ENCODE peak calls at places on chromosomes 4 and X, in four cellular contexts. K, G, D and O are unnamed samples.

GRCh38 chr4:155964016-155964891 is 10.6 kb upstream of the CTSO start:
- DNase-seq in D (no peak), K (no peak), G (no peak), O (no peak)

GRCh38 chrX:15745179-15745578 is 7.1 kb downstream of the CA5B start:
- DNase-seq in K (no peak), G (no peak), D (peak), O (no peak)

GRCh38 chrX:111006119-111006518 is 89.9 kb upstream of the PAK3 start:
- DNase-seq in D (no peak), G (no peak), K (no peak), O (no peak)

GRCh38 chr4:138310991-138311390 is 68.8 kb upstream of the SLC7A11 start:
- DNase-seq in K (no peak), G (no peak), D (no peak), O (no peak)

GRCh38 chrX:45806410-45807121 is 605.9 kb upstream of the DIPK2B start:
- DNase-seq in G (no peak), K (peak), D (no peak), O (no peak)

GRCh38 chr4:188534917-188535316 is 395.7 kb downstream of the TRIML1 start:
- DNase-seq in G (no peak), K (no peak), D (peak), O (no peak)

GRCh38 chrX:75155830-75156525 is at the start of gene ABCB7:
- DNase-seq in G (peak), D (peak), K (peak), O (peak)

GRCh38 chrX:40938418-40938817 is 146.8 kb upstream of the USP9X start:
- DNase-seq in D (no peak), K (no peak), G (no peak), O (no peak)

GRCh38 chrX:101450951-101451350 is 34.3 kb upstream of the ARMCX4 start:
- DNase-seq in K (no peak), D (no peak), G (no peak), O (no peak)

GRCh38 chr4:144715230-144715629 is 69.3 kb downstream of the HHIP start:
- DNase-seq in D (no peak), K (peak), G (no peak), O (no peak)

GRCh38 chr4:5460106-5460801 is 248.1 kb downstream of the EVC2 start:
- DNase-seq in D (peak), K (no peak), G (peak), O (peak)

GRCh38 chrX:54280466-54280865 is 77.4 kb downstream of the WNK3 start:
- DNase-seq in D (no peak), G (no peak), K (no peak), O (no peak)

GRCh38 chrX:119696251-119696890 is 3.4 kb upstream of the SEPTIN6 start:
- DNase-seq in G (no peak), D (no peak), K (no peak), O (no peak)

GRCh38 chrX:10548681-10549080 is 71.7 kb downstream of the MID1 start:
- DNase-seq in K (no peak), D (no peak), G (no peak), O (no peak)

GRCh38 chr4:55397024-55397520 is 1.3 kb downstream of the TMEM165 start:
- DNase-seq in G (no peak), K (no peak), D (no peak), O (no peak)

GRCh38 chr4:80183196-80184052 is 13.9 kb upstream of the PRDM8 start:
- DNase-seq in D (no peak), K (no peak), G (no peak), O (no peak)

GRCh38 chr4:85474818-85475630 is at the start of gene ARHGAP24:
- DNase-seq in G (peak), K (peak), D (peak), O (peak)

GRCh38 chrX:77440310-77440709 is 6.9 kb upstream of the FGF16 start:
- DNase-seq in G (no peak), K (no peak), D (no peak), O (no peak)

GRCh38 chr4:161931089-161931488 is 232.7 kb downstream of the FSTL5 start:
- DNase-seq in K (no peak), G (no peak), D (no peak), O (no peak)

GRCh38 chrX:149962859-149963757 is 24.8 kb upstream of the EOLA2 start:
- DNase-seq in D (peak), G (peak), K (peak), O (peak)

GRCh38 chr4:821631-822030 is 4.3 kb downstream of the CPLX1 start:
- DNase-seq in K (no peak), G (no peak), D (no peak), O (no peak)

GRCh38 chr4:40559585-40560465 is 69.8 kb downstream of the RBM47 start:
- DNase-seq in G (no peak), K (peak), D (no peak), O (no peak)

DNA sequence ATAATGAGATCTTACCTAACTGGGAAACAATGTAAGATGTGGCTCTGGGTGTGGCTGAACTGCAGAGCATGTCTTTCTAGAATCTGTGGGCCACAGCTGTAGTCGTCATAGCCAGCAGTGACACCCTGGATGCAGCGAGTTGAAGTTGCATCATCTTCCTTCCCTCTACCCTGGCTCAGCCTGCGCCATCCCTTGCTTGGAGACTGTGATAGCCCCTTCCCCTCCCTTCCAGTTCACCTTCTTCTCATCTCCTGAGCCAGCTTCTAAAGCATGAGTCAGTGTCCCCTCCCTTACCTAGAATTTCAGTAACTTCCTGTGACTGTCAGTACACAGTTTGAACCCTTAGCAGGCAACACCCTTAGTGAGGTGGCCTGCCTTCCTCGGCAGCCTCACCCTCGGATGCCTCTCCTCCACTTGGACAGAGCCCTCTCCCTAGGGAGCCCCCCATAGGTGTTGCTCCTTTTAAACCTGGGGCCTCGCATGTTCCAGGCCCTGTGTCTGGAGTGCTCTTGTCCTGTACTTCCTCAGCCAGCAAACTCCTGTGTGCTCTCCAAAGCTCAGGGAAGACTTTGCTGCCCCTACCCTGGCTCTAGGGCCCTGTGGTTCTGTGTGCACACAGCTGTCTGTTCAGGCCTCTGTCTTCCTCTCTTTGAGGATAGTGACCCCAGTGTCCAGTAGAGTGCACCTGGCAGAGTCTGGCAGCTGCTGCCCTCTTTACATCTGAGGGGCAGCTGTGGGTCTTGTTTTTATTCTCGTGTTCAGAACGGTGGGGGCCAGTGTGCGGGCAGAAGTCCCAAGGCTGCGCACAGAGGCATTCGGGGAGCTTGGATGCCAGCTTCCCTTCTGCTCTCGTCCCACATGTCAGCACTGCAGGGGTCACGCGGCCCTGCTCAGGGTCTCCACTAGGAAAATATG is 43.7 kb upstream of the TADA2B start:
- DNase-seq in K (no peak), G (peak), D (no peak), O (no peak)
- TF ChIP-seq CREM in K (no peak), G (no peak), D (no peak), O (no peak)

GRCh38 chr4:151169223-151169622 is 69.8 kb downstream of the RPS3A start:
- DNase-seq in K (no peak), G (no peak), D (no peak), O (no peak)
- TF ChIP-seq CREB1 in K (no peak), G (no peak), D (no peak), O (no peak)

GRCh38 chr4:180028682-180029081 is 2214.5 kb upstream of the TENM3 start:
- DNase-seq in D (peak), K (peak), G (no peak), O (peak)
- TF ChIP-seq TCF7 in D (no peak), K (no peak), G (no peak), O (no peak)

GRCh38 chr4:94635172-94635571 is 122.6 kb upstream of the BMPR1B start:
- DNase-seq in D (no peak), G (no peak), K (no peak), O (no peak)
- TF ChIP-seq CREM in D (no peak), G (no peak), K (no peak), O (no peak)

GRCh38 chr4:123408471-123409084 is 12.0 kb downstream of the SPRY1 start:
- DNase-seq in D (no peak), G (no peak), K (no peak), O (no peak)
- TF ChIP-seq CREB1 in D (no peak), G (no peak), K (no peak), O (no peak)

GRCh38 chrX:136867518-136867917 is 13.0 kb downstream of the RBMX start:
- DNase-seq in K (no peak), G (no peak), D (no peak), O (no peak)
- TF ChIP-seq TCF7 in K (no peak), G (no peak), D (no peak), O (no peak)